ENCODE peak calls at places on chromosomes 4 and X, in ten cellular contexts. U, A, R, J, M, B, C, N, Q and Z are unnamed samples.

GRCh38 chr4:124710911-124711310 is 1.6 kb downstream of the ANKRD50 start:
- DNase-seq in U (no peak), A (no peak), R (no peak), J (no peak), M (no peak), B (no peak), C (no peak), N (no peak), Q (peak; percentile 6), Z (no peak)

GRCh38 chr4:113773014-113773413 is 11.5 kb upstream of the CAMK2D start:
- DNase-seq in U (no peak), A (no peak), R (no peak), J (no peak), M (no peak), B (no peak), C (no peak), N (no peak), Q (no peak), Z (no peak)

GRCh38 chr4:8155660-8156421 is 2.8 kb downstream of the ABLIM2 start:
- DNase-seq in U (peak; percentile 33), A (no peak), R (no peak), J (no peak), M (no peak), B (no peak), C (no peak), N (no peak), Q (no peak), Z (no peak)

GRCh38 chr4:48403358-48403757 is 62.0 kb downstream of the SLAIN2 start:
- DNase-seq in U (no peak), A (no peak), R (no peak), J (no peak), M (no peak), B (no peak), C (no peak), N (no peak), Q (no peak), Z (no peak)

GRCh38 chrX:133699023-133699728 is 283.9 kb upstream of the GPC4 start:
- DNase-seq in U (no peak), A (no peak), R (no peak), J (no peak), M (no peak), B (no peak), C (no peak), N (no peak), Q (no peak), Z (no peak)

GRCh38 chr4:176561368-176561767 is 231.4 kb downstream of the VEGFC start:
- DNase-seq in U (no peak), A (no peak), R (no peak), J (no peak), M (no peak), B (no peak), C (no peak), N (no peak), Q (no peak), Z (no peak)

GRCh38 chr4:183950536-183950935 is 45.4 kb downstream of the STOX2 start:
- DNase-seq in U (no peak), A (no peak), R (no peak), J (no peak), M (peak; percentile 64), B (no peak), C (no peak), N (no peak), Q (no peak), Z (no peak)

GRCh38 chrX:65034292-65034640 is 58.0 kb upstream of the ZC4H2 start:
- DNase-seq in U (no peak), A (no peak), R (no peak), J (no peak), M (no peak), B (no peak), C (no peak), N (no peak), Q (no peak), Z (no peak)

GRCh38 chr4:16607241-16607640 is 291.2 kb downstream of the LDB2 start:
- DNase-seq in U (no peak), A (no peak), R (no peak), J (no peak), M (no peak), B (no peak), C (no peak), N (no peak), Q (no peak), Z (no peak)

GRCh38 chrX:9907645-9908387 is 59.3 kb upstream of the CLDN34 start:
- DNase-seq in U (no peak), A (no peak), R (no peak), J (no peak), M (no peak), B (no peak), C (no peak), N (no peak), Q (peak; percentile 77), Z (no peak)

GRCh38 chr4:86977621-86978184 is 42.9 kb downstream of the AFF1 start:
- DNase-seq in U (no peak), A (no peak), R (no peak), J (no peak), M (no peak), B (no peak), C (peak; percentile 96), N (peak; percentile 43), Q (peak; percentile 86), Z (no peak)

GRCh38 chr4:56261027-56261426 is 126.3 kb downstream of the AASDH start:
- DNase-seq in U (no peak), A (no peak), R (no peak), J (no peak), M (no peak), B (no peak), C (no peak), N (no peak), Q (no peak), Z (no peak)

GRCh38 chrX:11968470-11968869 is 169.8 kb upstream of the FRMPD4 start:
- DNase-seq in U (no peak), A (no peak), R (no peak), J (no peak), M (no peak), B (no peak), C (peak; percentile 1), N (no peak), Q (no peak), Z (no peak)
- H3K27me3 ChIP-seq in U (no peaks in the 10 kb centered on the region), A (no peaks in the 10 kb centered on the region), R (no peaks in the 10 kb centered on the region), J (no peaks in the 10 kb centered on the region), M (no peaks in the 10 kb centered on the region), B (no peaks in the 10 kb centered on the region), C (no peaks in the 10 kb centered on the region), N (no peaks in the 10 kb centered on the region), Q (no peaks in the 10 kb centered on the region), Z (peaks cover 48% of the 10 kb centered on the region)

DNA sequence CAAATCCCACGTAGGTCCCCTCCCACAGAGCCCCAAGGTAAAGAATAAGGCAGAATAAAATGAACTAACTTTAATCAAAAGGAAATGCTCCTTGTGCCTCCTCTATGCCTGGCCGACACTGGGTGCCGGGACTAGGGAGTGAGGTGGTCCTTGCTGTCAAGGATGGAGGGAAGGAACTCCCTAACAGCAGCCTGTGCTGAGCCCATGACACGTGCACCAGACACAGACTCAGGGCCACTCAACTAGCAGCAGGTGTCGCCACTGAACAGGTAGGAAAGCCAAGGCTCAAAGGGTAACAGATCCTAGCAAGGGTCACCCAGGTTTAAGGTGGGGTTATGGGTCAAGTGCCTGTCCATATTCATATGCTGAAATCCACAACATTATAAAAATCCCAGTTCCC is 29.2 kb downstream of the MSX1 start:
- DNase-seq in U (no peak), A (no peak), R (no peak), J (no peak), M (peak; percentile 56), B (no peak), C (no peak), N (no peak), Q (no peak), Z (no peak)
- TF ChIP-seq CTCF in U (no peak), A (no peak), R (no peak), J (peak; percentile 26), M (peak; percentile 44), B (no peak), C (peak; percentile 11), N (no peak), Q (no peak), Z (peak; percentile 25)

DNA sequence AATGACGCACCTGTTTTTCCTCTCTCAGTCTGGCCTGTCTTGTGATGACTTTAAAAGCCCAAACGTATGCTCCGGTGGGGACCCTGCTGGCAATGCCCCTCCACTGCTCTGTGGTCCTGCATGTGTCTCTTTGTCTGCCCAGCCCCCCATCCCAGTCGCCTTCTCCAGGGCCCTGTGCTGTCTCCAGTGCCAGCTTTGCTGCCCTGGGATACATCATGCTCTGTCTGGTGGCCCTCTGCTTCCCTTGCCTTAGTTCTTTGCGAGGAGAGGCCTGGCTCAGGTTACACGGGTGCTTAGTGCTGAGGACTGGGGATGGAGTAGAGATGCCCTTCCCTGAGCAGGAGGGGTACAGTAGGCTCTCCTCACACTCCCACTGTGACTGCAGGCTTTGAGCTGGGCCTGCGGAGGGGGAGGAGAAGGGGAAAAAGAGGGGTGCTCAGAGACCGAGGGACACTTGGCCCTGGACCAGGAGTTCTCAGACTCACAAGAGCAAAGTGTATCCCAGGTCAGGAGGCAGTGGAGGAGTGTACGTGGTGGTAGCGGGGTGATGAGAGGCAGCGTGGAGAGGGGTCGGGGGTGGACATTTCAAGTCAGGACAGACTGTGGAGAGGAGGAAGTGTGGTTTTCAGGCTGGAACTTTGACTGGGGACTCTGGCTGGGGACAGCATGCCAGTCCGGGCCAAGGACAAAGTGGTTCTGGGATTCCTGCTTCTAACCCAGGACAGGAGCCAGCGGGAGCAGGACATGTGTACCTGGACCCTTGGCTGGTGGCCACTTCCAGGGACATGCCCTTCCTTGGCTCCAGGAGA is 2.8 kb downstream of the APLN start:
- DNase-seq in U (no peak), A (peak; percentile 16), R (no peak), J (no peak), M (no peak), B (no peak), C (no peak), N (no peak), Q (no peak), Z (no peak)
- H3K27ac ChIP-seq in U (no peak overlapping the region), A (no peak overlapping the region), R (no peak overlapping the region), J (no peak overlapping the region), M (no peak overlapping the region), B (no peak overlapping the region), C (no peak overlapping the region), N (no peak overlapping the region), Q (no peak overlapping the region), Z (peak overlapping the region; percentile 52)

GRCh38 chrX:23334536-23334870 is at the start of gene PTCHD1:
- DNase-seq in U (no peak), A (no peak), R (no peak), J (no peak), M (no peak), B (no peak), C (no peak), N (no peak), Q (no peak), Z (no peak)

GRCh38 chrX:23331701-23332100 is 2.9 kb upstream of the PTCHD1 start:
- DNase-seq in U (no peak), A (peak; percentile 14), R (no peak), J (no peak), M (no peak), B (no peak), C (no peak), N (no peak), Q (no peak), Z (no peak)

GRCh38 chrX:23333842-23334535 is 660 bp upstream of the PTCHD1 start:
- DNase-seq in U (no peak), A (peak; percentile 49), R (no peak), J (no peak), M (peak; percentile 89), B (no peak), C (no peak), N (peak; percentile 17), Q (no peak), Z (peak; percentile 35)

GRCh38 chrX:23332888-23333821 is 1.5 kb upstream of the PTCHD1 start:
- DNase-seq in U (no peak), A (peak; percentile 25), R (no peak), J (no peak), M (peak; percentile 84), B (no peak), C (no peak), N (peak; percentile 7), Q (no peak), Z (peak; percentile 12)

GRCh38 chrX:23332101-23332887 is 2.4 kb upstream of the PTCHD1 start:
- DNase-seq in U (peak; percentile 51), A (peak; percentile 21), R (no peak), J (no peak), M (peak; percentile 76), B (no peak), C (no peak), N (peak; percentile 7), Q (no peak), Z (no peak)
- H3K27me3 ChIP-seq in U (peaks cover 35% of the 10 kb centered on the region), A (peaks cover 89% of the 10 kb centered on the region), R (peaks cover 8% of the 10 kb centered on the region), J (peaks cover 13% of the 10 kb centered on the region), M (peaks cover 62% of the 10 kb centered on the region), B (peaks cover 63% of the 10 kb centered on the region), C (no peaks in the 10 kb centered on the region), N (peaks cover 51% of the 10 kb centered on the region), Q (peaks cover 26% of the 10 kb centered on the region), Z (peaks cover 59% of the 10 kb centered on the region)